ENCODE peak calls at places on chromosomes 11 and 22, in ten cellular contexts. V, P, Y, J, T, U, C, W, N and L are unnamed samples.
A peak's percentile ranks its signal among the peaks of the same experiment; 100 is the strongest.

GRCh38 chr22:50603511-50604255 is 3.1 kb downstream of the MAPK8IP2 start:
- DNase-seq in C (no peak), Y (no peak), P (no peak), U (no peak), J (no peak), N (peak; percentile 23), W (no peak), V (no peak), T (peak; percentile 39), L (no peak)

GRCh38 chr11:110571286-110571685 is 141.0 kb downstream of the ARHGAP20 start:
- DNase-seq in U (no peak), J (no peak), Y (no peak), T (no peak), P (no peak), V (no peak), N (no peak), C (no peak), W (no peak), L (peak; percentile 83)

GRCh38 chr11:67628710-67629385 is 889 bp downstream of the NUDT8 start:
- DNase-seq in T (no peak), J (no peak), P (no peak), V (peak; percentile 52), W (no peak), Y (no peak), C (no peak), U (peak; percentile 51), N (peak; percentile 45), L (no peak)

GRCh38 chr22:31818481-31819392 is 64.9 kb downstream of the DEPDC5 start:
- DNase-seq in T (peak; percentile 15), W (no peak), P (no peak), J (peak; percentile 48), C (no peak), Y (peak; percentile 5), U (no peak), V (no peak), N (no peak), L (peak; percentile 7)

GRCh38 chr11:107565219-107565937 is at the start of gene ALKBH8:
- DNase-seq in C (peak; percentile 76), T (peak; percentile 77), J (peak; percentile 58), V (peak; percentile 83), W (peak; percentile 81), U (peak; percentile 82), Y (peak; percentile 72), N (peak; percentile 73), P (peak; percentile 89), L (peak; percentile 53)

GRCh38 chr11:122097419-122098001 is 18.5 kb downstream of the BLID start:
- DNase-seq in J (peak; percentile 47), P (no peak), V (no peak), C (no peak), Y (peak; percentile 71), U (no peak), W (no peak), N (no peak), T (peak; percentile 16), L (peak; percentile 60)

GRCh38 chr11:23932485-23932898 is 564.4 kb upstream of the LUZP2 start:
- DNase-seq in T (no peak), Y (peak; percentile 63), P (no peak), V (no peak), W (no peak), U (no peak), J (peak; percentile 70), N (no peak), C (no peak), L (peak; percentile 73)

GRCh38 chr11:44763111-44763820 is 36.5 kb downstream of the TSPAN18 start:
- DNase-seq in P (no peak), J (peak; percentile 49), C (no peak), N (no peak), W (no peak), V (peak; percentile 19), Y (peak; percentile 52), U (no peak), T (no peak), L (peak; percentile 63)

GRCh38 chr11:117198613-117199012 is 557 bp upstream of the TAGLN start:
- DNase-seq in P (no peak), T (no peak), U (peak; percentile 20), C (peak; percentile 24), W (no peak), J (no peak), V (no peak), Y (no peak), N (no peak), L (no peak)

GRCh38 chr11:117199061-117199915 is at the start of gene TAGLN:
- DNase-seq in U (peak; percentile 67), N (peak; percentile 42), V (peak; percentile 89), W (peak; percentile 76), J (peak; percentile 94), C (peak; percentile 80), T (peak; percentile 84), Y (peak; percentile 97), P (peak; percentile 70), L (peak; percentile 93)

GRCh38 chr11:117197006-117197405 is 2.2 kb upstream of the TAGLN start:
- DNase-seq in W (no peak), V (no peak), T (no peak), Y (no peak), U (peak; percentile 16), P (no peak), J (no peak), N (no peak), C (peak; percentile 7), L (no peak)

GRCh38 chr11:117195761-117196160 is 3.4 kb upstream of the TAGLN start:
- DNase-seq in P (no peak), U (peak; percentile 43), J (no peak), N (peak; percentile 16), T (no peak), V (no peak), Y (no peak), C (peak; percentile 25), W (no peak), L (no peak)

DNA sequence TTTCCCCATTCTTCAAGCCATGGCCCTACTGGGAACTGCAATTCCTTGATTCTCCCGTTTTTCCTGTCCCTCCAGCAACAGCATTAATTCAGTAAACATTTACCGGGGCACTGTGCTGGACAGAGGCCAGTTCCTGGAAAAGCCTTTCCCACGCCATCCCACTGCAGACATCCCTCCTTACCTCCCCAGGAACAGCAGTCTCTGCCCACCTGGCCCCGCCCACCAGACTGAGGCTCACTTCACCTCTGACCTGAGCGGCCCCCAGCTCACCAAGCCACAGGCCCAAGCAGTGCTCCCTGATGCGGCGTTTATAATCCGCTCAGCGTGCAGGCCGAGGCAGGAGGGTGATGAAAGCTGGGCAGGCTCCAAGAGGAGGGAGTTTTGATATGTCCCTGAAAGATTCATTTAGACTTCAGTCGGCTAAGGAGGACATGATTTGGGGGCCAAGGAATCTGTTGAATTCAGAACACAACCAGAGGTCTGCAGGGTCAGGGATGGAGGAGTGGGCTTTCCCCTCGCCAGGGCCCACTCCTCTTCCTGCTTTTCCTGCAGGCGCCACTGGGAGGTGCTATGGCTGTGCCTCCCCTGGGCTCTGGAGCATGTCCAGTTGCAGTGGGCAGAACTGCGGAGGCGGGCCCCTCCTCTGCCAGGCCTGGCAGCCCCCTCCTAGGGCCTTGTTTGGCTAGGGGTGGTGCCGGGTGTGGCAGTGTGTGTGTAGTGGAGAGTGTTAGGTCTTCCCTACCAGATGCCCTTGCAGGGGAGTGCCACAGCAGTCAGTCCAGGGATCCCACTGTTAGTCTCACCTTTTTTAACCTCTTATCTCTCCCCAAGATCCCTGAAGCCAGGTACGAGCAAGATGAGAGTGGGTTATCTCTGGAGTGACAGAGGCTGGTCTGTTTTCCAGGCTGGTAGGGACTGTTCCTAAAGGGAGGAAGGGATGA is 1.4 kb upstream of the TAGLN start:
- DNase-seq in T (peak; percentile 76), V (no peak), U (peak; percentile 47), J (peak; percentile 32), C (peak; percentile 31), N (no peak), P (no peak), W (peak; percentile 71), Y (peak; percentile 79), L (no peak)
- H3K4me3 ChIP-seq in T (no peak overlapping the region), V (no peak overlapping the region), U (no peak overlapping the region), J (peak overlapping the region; percentile 23), C (no peak overlapping the region), N (no peak overlapping the region), P (no peak overlapping the region), W (no peak overlapping the region), Y (no peak overlapping the region), L (no peak overlapping the region)

GRCh38 chr22:44889233-44889878 is 120.4 kb downstream of the PHF21B start:
- DNase-seq in U (no peak), W (no peak), P (peak; percentile 30), T (peak; percentile 44), N (no peak), J (no peak), C (no peak), V (peak; percentile 45), Y (no peak), L (no peak)
- TF ChIP-seq CTCF in U (no peak), W (no peak), P (no peak), T (peak; percentile 27), N (no peak), J (no peak), C (peak; percentile 11), V (peak; percentile 19), Y (no peak), L (no peak)

DNA sequence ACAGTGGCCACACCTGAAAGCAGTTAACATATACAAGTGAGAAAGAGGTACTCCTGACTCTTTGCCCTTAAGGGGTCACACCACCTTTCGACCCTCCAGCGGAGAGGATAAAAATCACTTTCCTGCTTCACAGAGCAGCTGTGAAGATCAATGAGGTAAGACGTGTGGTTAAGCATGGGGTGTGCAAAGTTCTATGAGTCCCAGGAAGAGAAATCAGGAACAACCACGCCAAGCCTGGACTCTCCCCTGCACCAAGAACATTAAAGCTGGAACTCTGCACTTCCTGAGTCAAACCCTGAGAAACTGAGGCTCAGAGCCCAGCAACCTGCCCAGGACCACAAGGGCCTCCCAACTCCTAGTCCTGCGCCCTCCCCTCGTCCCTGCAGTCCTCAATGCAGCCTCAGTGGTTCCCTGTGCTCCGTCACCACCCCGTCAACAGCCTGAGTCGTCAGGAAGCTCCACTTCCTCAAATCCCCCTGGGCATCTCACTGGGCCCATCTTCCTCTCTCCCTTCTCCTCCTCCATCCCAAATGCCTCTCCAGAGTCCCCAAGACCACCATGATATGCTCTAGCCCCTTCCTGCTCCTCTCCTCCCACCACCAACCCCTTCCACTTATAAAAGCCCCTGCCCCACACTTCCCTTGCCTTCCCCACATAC is 17.7 kb downstream of the TNKS1BP1 start:
- DNase-seq in N (no peak), U (no peak), C (no peak), T (no peak), V (no peak), P (no peak), Y (no peak), W (no peak), J (no peak), L (no peak)
- H3K4me3 ChIP-seq in N (no peak overlapping the region), U (peak overlapping the region; percentile 8), C (no peak overlapping the region), T (no peak overlapping the region), V (no peak overlapping the region), P (no peak overlapping the region), Y (no peak overlapping the region), W (no peak overlapping the region), J (no peak overlapping the region), L (no peak overlapping the region)

GRCh38 chr11:2836335-2837095 is 49.1 kb downstream of the CDKN1C start:
- DNase-seq in U (no peak), P (no peak), W (no peak), V (no peak), Y (no peak), J (no peak), N (no peak), T (no peak), C (no peak), L (no peak)

GRCh38 chr11:2838091-2838490 is 47.5 kb downstream of the CDKN1C start:
- DNase-seq in U (no peak), P (no peak), C (no peak), T (no peak), V (no peak), N (no peak), W (no peak), Y (no peak), J (no peak), L (no peak)

GRCh38 chr11:2837651-2838050 is 47.9 kb downstream of the CDKN1C start:
- DNase-seq in Y (no peak), U (no peak), T (no peak), P (no peak), J (no peak), V (no peak), C (no peak), N (no peak), W (no peak), L (no peak)

GRCh38 chr11:2835768-2836150 is 49.8 kb downstream of the CDKN1C start:
- DNase-seq in J (no peak), U (no peak), Y (no peak), P (no peak), T (no peak), C (no peak), W (no peak), N (no peak), V (no peak), L (no peak)

GRCh38 chr11:2837096-2837601 is 48.4 kb downstream of the CDKN1C start:
- DNase-seq in C (peak; percentile 88), N (no peak), U (peak; percentile 83), V (peak; percentile 85), T (peak; percentile 87), Y (peak; percentile 42), P (peak; percentile 71), W (peak; percentile 68), J (peak; percentile 11), L (peak; percentile 74)
- TF ChIP-seq CTCF in C (peak; percentile 51), N (no peak), U (peak; percentile 45), V (no peak), T (peak; percentile 34), Y (no peak), P (no peak), W (peak; percentile 36), J (peak; percentile 23), L (peak; percentile 52)